ENCODE peak calls at places on chromosomes 2 and 18, in four cellular contexts. U is PC-3, K is A549, X is BE2C. L is an unnamed sample.

GRCh38 chr18:36829362-36830140 is 624 bp downstream of the KIAA1328 start:
- DNase-seq in K (no peak), U (peak), X (no peak), L (no peak)

GRCh38 chr2:207479198-207479785 is 50.5 kb upstream of the CREB1 start:
- DNase-seq in K (no peak), X (no peak), U (peak), L (no peak)

GRCh38 chr2:113002677-113003076 is 2.6 kb upstream of the IL36A start:
- DNase-seq in X (no peak), U (no peak), K (no peak), L (no peak)

GRCh38 chr2:180947208-180947689 is 33.2 kb upstream of the UBE2E3 start:
- DNase-seq in K (no peak), U (no peak), X (no peak), L (no peak)

GRCh38 chr2:144351687-144352086 is 168.2 kb downstream of the ZEB2 start:
- DNase-seq in X (no peak), U (no peak), K (no peak), L (no peak)

GRCh38 chr2:15334650-15335326 is 226.3 kb downstream of the NBAS start:
- DNase-seq in U (peak), X (no peak), K (no peak), L (no peak)

GRCh38 chr2:64750001-64750816 is 96.5 kb upstream of the SERTAD2 start:
- DNase-seq in U (peak), X (peak), K (peak), L (no peak)

GRCh38 chr18:50372743-50373142 is 2.1 kb upstream of the SKA1 start:
- DNase-seq in K (no peak), U (no peak), X (no peak), L (no peak)

GRCh38 chr2:217637268-217637615 is 365.6 kb downstream of the TNS1 start:
- DNase-seq in X (peak), K (no peak), U (no peak), L (no peak)

GRCh38 chr2:235580401-235581157 is 86.7 kb downstream of the AGAP1 start:
- DNase-seq in K (no peak), U (no peak), X (no peak), L (no peak)

GRCh38 chr2:144256996-144257707 is 262.8 kb downstream of the ZEB2 start:
- DNase-seq in U (no peak), K (no peak), X (no peak), L (no peak)

DNA sequence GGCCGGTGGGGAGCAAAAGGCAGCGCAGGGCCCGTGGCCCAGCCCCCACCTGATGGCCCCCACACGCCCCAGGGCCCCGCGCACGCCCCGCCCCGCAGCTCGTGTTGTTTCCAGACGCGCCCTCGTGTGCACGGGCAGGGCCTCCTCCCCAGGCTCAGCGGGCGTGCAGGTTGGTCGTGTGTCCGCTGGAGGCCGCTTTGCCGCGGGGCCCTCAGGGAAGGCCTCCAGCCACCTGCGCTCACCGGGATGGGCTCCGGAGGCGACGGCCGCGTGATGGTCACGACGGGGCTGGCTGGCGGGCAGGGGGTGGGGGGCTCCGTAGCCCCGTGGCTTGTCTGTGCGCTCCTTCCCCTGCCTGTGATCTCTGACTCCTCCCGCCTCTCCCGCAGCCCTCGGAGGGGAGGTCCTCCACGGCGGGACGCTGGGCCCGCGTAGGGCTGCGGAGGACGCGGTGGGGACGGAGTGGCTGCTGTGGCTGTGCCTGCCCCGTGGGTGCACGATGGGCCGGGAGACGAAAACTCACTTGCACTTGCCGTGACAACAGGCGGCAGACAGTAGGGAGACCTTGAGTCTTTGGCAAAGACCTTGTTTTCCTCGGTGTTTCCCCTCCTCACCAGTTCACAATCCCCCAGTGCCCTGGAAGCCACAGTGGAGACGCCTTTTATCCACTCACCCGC is 67.1 kb downstream of the RTP5 start:
- DNase-seq in K (no peak), X (no peak), U (no peak), L (no peak)
- TF ChIP-seq CTCF in K (no peak), X (no peak), U (no peak), L (no peak)

GRCh38 chr2:215794829-215795546 is 218.4 kb downstream of the MREG start:
- DNase-seq in K (no peak), U (no peak), X (no peak), L (no peak)
- TF ChIP-seq CTCF in K (no peak), U (no peak), X (peak), L (no peak)

GRCh38 chr2:150485114-150485870 is 2.2 kb downstream of the RND3 start:
- DNase-seq in K (peak), U (peak), X (peak), L (peak)
- TF ChIP-seq CTCF in K (peak), U (peak), X (peak), L (no peak)

GRCh38 chr2:197359859-197360258 is 49.3 kb upstream of the ANKRD44 start:
- DNase-seq in K (no peak), U (no peak), X (no peak), L (no peak)
- TF ChIP-seq CTCF in K (no peak), U (peak), X (peak), L (no peak)

DNA sequence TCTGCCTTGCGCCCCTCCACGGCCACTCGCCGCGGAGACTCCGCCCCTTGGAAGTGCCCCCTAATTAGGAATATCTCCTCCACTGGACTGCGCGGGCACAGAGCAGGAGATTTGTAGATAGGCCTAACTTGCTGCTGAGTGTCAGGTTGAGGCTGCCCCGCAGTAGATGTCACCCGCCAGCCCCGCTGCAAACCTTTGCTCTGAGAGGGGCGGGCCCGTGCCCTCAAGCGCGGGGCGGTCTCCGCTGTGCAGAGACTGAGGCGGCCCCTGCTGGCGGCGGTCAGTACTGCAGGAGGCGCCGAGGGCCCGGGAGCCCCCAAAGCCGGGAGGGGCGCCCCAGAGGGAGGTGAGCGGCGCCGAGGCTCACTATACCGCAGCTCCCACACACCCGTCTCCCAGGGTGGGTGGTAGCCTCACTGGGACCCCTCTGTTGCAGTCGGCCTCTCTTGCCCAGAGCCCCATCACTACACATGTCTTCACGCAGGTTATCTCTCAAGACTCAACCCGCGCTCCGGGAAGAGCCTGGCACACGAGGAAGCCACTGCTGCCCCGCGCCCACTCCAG is 2.9 kb upstream of the NEURL3 start:
- DNase-seq in X (peak), K (peak), U (peak), L (peak)
- TF ChIP-seq CTCF in X (peak), K (peak), U (peak), L (peak)

GRCh38 chr2:10792660-10793400 is 19.8 kb downstream of the PDIA6 start:
- DNase-seq in X (peak), K (no peak), U (no peak), L (no peak)
- TF ChIP-seq CTCF in X (peak), K (peak), U (peak), L (no peak)

L was measured in GM13976.